ENCODE peak calls at places on chromosomes 12 and 14, in six cellular contexts. B is A549, T is vagina, N is suprapubic skin, Y is pancreas, M is left lung. U is an unnamed sample. For H3K9me3, the result is how much of the 10 kb centered on the place peaks cover.

GRCh38 chr14:52723514-52724359 is 6.2 kb upstream of the STYX start:
- DNase-seq in Y (no peak), N (no peak), B (no peak), T (no peak), M (no peak), U (no peak)

GRCh38 chr14:55102141-55102547 is 26.9 kb upstream of the LGALS3 start:
- DNase-seq in T (no peak), Y (peak), N (peak), B (peak), M (peak), U (no peak)

GRCh38 chr12:24751181-24751580 is 197.7 kb downstream of the BCAT1 start:
- DNase-seq in Y (no peak), M (no peak), T (no peak), B (no peak), N (no peak), U (no peak)

GRCh38 chr12:56160160-56160763 is 2.1 kb downstream of the MYL6 start:
- DNase-seq in M (no peak), T (no peak), B (no peak), Y (no peak), N (no peak), U (peak)

GRCh38 chr12:26287666-26288408 is 92.5 kb downstream of the SSPN start:
- DNase-seq in M (peak), N (no peak), T (no peak), B (no peak), Y (peak), U (no peak)

GRCh38 chr14:37021406-37021805 is 151.0 kb downstream of the SLC25A21 start:
- DNase-seq in N (no peak), Y (no peak), T (no peak), B (no peak), M (no peak), U (no peak)

GRCh38 chr12:30753233-30753632 is 1.5 kb downstream of the CAPRIN2 start:
- DNase-seq in B (peak), N (no peak), Y (no peak), T (no peak), M (no peak), U (no peak)

GRCh38 chr14:105412768-105413541 is 6.7 kb upstream of the MTA1 start:
- DNase-seq in M (peak), N (no peak), T (no peak), Y (no peak), B (no peak), U (no peak)

GRCh38 chr12:43655586-43655985 is 103.0 kb downstream of the PUS7L start:
- DNase-seq in Y (no peak), B (no peak), M (no peak), T (no peak), N (no peak), U (no peak)

GRCh38 chr14:34465069-34465859 is 3.2 kb upstream of the SPTSSA start:
- DNase-seq in T (no peak), N (no peak), M (no peak), Y (no peak), B (peak), U (no peak)

GRCh38 chr14:58829594-58829993 is 191.8 kb downstream of the DACT1 start:
- DNase-seq in B (peak), N (no peak), Y (no peak), T (no peak), M (no peak), U (no peak)

GRCh38 chr12:71558445-71558844 is 105.2 kb downstream of the ZFC3H1 start:
- DNase-seq in M (no peak), Y (no peak), T (no peak), B (no peak), N (no peak), U (no peak)

GRCh38 chr12:23088594-23088993 is 463.6 kb downstream of the ETNK1 start:
- DNase-seq in N (no peak), T (no peak), Y (no peak), B (no peak), M (no peak), U (no peak)

GRCh38 chr12:52075409-52075724 is 4.1 kb upstream of the SMIM41 start:
- DNase-seq in Y (no peak), M (no peak), B (no peak), N (no peak), T (no peak), U (no peak)

GRCh38 chr12:107362960-107363359 is 269.6 kb upstream of the CRY1 start:
- DNase-seq in B (no peak), N (no peak), T (no peak), Y (no peak), M (no peak), U (no peak)

GRCh38 chr14:75497191-75497590 is 25.1 kb upstream of the BATF start:
- DNase-seq in B (no peak), Y (no peak), N (no peak), M (no peak), T (no peak), U (no peak)

GRCh38 chr14:88380405-88380804 is 5.1 kb upstream of the SPATA7 start:
- DNase-seq in T (no peak), Y (no peak), B (peak), M (no peak), N (no peak), U (no peak)

GRCh38 chr12:19431407-19432308 is 7.6 kb upstream of the AEBP2 start:
- DNase-seq in B (peak), N (no peak), Y (no peak), M (no peak), T (peak), U (no peak)

GRCh38 chr14:84024231-84024630 is 1505.7 kb upstream of the FLRT2 start:
- DNase-seq in N (no peak), B (no peak), Y (no peak), M (no peak), T (no peak), U (no peak)

GRCh38 chr12:26936559-26937442 is 980 bp downstream of the INTS13 start:
- DNase-seq in T (no peak), M (no peak), Y (no peak), N (no peak), B (no peak), U (no peak)

GRCh38 chr12:108804361-108804949 is 52.9 kb downstream of the SSH1 start:
- DNase-seq in Y (no peak), N (no peak), T (no peak), M (no peak), B (no peak), U (no peak)

GRCh38 chr14:102538598-102539543 is 29.3 kb upstream of the ANKRD9 start:
- DNase-seq in N (no peak), M (no peak), B (no peak), T (no peak), Y (peak), U (no peak)

GRCh38 chr14:104207142-104207845 is 68.9 kb downstream of the KIF26A start:
- DNase-seq in Y (no peak), B (no peak), N (no peak), T (no peak), M (peak), U (no peak)

GRCh38 chr14:104203071-104203425 is 64.7 kb downstream of the KIF26A start:
- DNase-seq in Y (no peak), B (no peak), T (no peak), N (no peak), M (peak), U (no peak)

GRCh38 chr14:104204660-104205149 is 66.3 kb downstream of the KIF26A start:
- DNase-seq in B (no peak), Y (no peak), N (no peak), M (no peak), T (no peak), U (no peak)

GRCh38 chr14:104206281-104206904 is 68.0 kb downstream of the KIF26A start:
- DNase-seq in B (no peak), M (peak), T (no peak), Y (peak), N (no peak), U (no peak)

GRCh38 chr14:104205781-104206180 is 67.4 kb downstream of the KIF26A start:
- DNase-seq in B (no peak), N (no peak), T (no peak), M (peak), Y (no peak), U (no peak)
- H3K9me3 ChIP-seq in B (under half), N (under half), T (under half), M (under half), Y (under half), U (under half)

GRCh38 chr14:27881063-27881462 is 885.5 kb upstream of the FOXG1 start:
- DNase-seq in Y (no peak), T (no peak), N (no peak), B (no peak), M (no peak), U (no peak)
- H3K9me3 ChIP-seq in Y (under half), T (under half), N (under half), B (under half), M (under half), U (under half)

GRCh38 chr14:94081386-94081820 is 293 bp downstream of the IFI27L1 start:
- DNase-seq in M (no peak), Y (no peak), B (no peak), T (no peak), N (no peak), U (no peak)
- H3K9me3 ChIP-seq in M (under half), Y (under half), B (under half), T (under half), N (under half), U (under half)

DNA sequence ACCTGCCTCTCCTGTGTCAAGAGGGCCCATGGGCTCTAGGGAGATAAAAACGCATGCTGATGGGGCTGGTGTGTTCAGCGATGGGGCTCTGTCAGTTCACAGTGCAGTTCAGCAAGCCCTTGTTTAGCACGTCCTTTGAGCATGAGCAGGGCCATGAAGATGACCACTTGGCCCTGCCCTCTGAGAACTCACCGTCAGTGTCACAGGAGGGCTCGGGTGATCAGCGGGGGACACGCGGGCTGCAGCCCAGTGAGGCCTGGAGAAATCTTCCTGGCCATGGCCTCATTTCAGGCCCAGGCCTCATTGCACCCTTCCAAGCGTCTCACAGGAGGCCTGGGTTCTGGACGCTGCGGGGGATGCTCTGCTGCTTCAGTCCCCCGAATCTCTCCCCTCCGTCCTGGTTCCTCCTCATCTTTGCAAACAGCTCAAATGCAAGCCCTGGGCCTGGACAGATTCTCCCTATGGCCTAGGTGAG is 181.6 kb downstream of the ADGRD1 start:
- DNase-seq in N (no peak), M (no peak), T (no peak), Y (no peak), B (no peak), U (no peak)
- H3K9me3 ChIP-seq in N (under half), M (under half), T (under half), Y (under half), B (under half), U (under half)

DNA sequence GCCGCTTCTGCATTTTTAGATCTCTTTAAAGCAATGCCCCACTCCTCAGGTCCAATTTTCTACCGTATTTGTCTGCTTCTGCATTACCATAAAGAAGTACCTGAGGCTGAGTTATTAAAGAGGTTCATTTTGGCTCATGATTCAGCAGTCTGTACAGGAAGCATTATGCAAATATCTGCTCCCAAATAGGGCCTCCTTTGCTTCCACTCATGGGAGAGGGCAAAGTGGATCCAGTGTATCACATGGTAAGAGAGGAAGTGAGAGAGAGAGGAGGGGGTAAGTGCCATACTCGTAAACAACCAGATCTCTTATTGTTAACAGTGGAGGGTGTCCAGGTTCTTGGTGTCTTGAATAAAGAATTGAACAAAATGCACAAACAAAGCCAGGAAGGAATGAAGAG is 316.1 kb upstream of the SEL1L start:
- DNase-seq in Y (no peak), M (no peak), B (no peak), T (no peak), N (no peak), U (no peak)
- H3K9me3 ChIP-seq in Y (under half), M (under half), B (under half), T (under half), N (under half), U (under half)

GRCh38 chr14:28946267-28946666 is 179.7 kb downstream of the FOXG1 start:
- DNase-seq in N (no peak), T (no peak), Y (no peak), M (no peak), B (no peak), U (no peak)

GRCh38 chr14:28952707-28953106 is 186.1 kb downstream of the FOXG1 start:
- DNase-seq in Y (no peak), N (no peak), T (no peak), M (no peak), B (no peak), U (no peak)

GRCh38 chr14:28954025-28954424 is 187.4 kb downstream of the FOXG1 start:
- DNase-seq in M (no peak), N (no peak), Y (no peak), T (no peak), B (no peak), U (no peak)

GRCh38 chr14:28949503-28949902 is 182.9 kb downstream of the FOXG1 start:
- DNase-seq in T (no peak), N (no peak), B (no peak), Y (no peak), M (no peak), U (no peak)

DNA sequence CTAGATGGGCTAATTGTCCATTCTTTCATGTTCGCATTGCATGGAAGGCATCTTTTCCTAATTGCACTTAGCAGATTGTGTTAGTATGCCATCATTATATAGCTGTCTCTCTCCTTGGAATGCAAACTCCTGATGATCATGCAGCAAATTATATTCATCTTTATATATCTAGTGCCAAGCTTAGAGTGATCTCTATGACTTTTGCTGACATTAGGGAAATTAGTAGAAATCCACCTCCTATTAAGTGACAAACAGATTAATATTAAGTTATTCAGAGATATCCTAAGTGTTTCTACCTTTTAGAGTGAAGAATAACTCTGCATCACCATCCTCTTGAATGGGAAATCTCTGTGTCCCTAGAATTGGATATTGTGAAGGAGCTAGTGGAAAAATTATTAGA is 185.6 kb downstream of the FOXG1 start:
- DNase-seq in M (no peak), B (no peak), T (no peak), N (no peak), Y (no peak), U (no peak)
- H3K9me3 ChIP-seq in M (under half), B (under half), T (under half), N (under half), Y (under half), U (under half)

GRCh38 chr12:132213359-132214160 is 69.3 kb downstream of the NOC4L start:
- DNase-seq in T (no peak), M (peak), B (no peak), N (no peak), Y (no peak), U (no peak)
- H3K9me3 ChIP-seq in T (under half), M (under half), B (under half), N (under half), Y (under half), U (under half)

U was measured in T-helper 17 cell.